ENCODE peak calls at places on chromosomes 6 and 20, in nine cellular contexts. M is omental fat pad, W is body of pancreas, F is type B pancreatic cell, D is progenitor cell of endocrine pancreas, R is endothelial cell, N is astrocyte of the spinal cord, Q is right atrium auricular region, G is GM23338. U is an unnamed sample.

GRCh38 chr6:153062516-153062915 is 60.0 kb upstream of the MTRF1L start:
- DNase-seq in R (no peak), M (no peak), G (no peak), F (no peak), N (no peak), W (no peak), D (no peak), Q (no peak), U (no peak)

GRCh38 chr6:43869091-43869710 is 99.2 kb downstream of the VEGFA start:
- DNase-seq in W (no peak), Q (no peak), D (no peak), F (no peak), M (no peak), R (no peak), G (no peak), N (no peak), U (no peak)

GRCh38 chr6:2792330-2792729 is 27.1 kb downstream of the WRNIP1 start:
- DNase-seq in G (no peak), Q (no peak), R (no peak), F (no peak), N (peak; percentile 14), D (no peak), W (no peak), M (no peak), U (no peak)

GRCh38 chr20:4406627-4407026 is 315.1 kb upstream of the PRND start:
- DNase-seq in D (no peak), Q (no peak), N (peak; percentile 50), R (no peak), M (no peak), W (no peak), G (no peak), F (no peak), U (no peak)

GRCh38 chr20:2822073-2822472 is 5.9 kb downstream of the TMEM239 start:
- DNase-seq in Q (no peak), R (no peak), M (no peak), D (no peak), F (peak; percentile 37), G (no peak), W (no peak), N (peak; percentile 65), U (no peak)

GRCh38 chr20:49603209-49603627 is 35.3 kb upstream of the PTGIS start:
- DNase-seq in N (peak; percentile 36), D (no peak), R (peak; percentile 44), Q (no peak), G (peak; percentile 71), M (no peak), F (no peak), W (peak; percentile 37), U (no peak)

GRCh38 chr6:87551799-87552198 is 38.0 kb downstream of the RARS2 start:
- DNase-seq in D (no peak), N (no peak), Q (no peak), G (no peak), W (no peak), M (no peak), R (no peak), F (no peak), U (no peak)

GRCh38 chr20:47353697-47354387 is 2.7 kb downstream of the ZMYND8 start:
- DNase-seq in Q (no peak), M (no peak), R (no peak), N (peak; percentile 33), W (no peak), D (no peak), F (no peak), G (no peak), U (no peak)

GRCh38 chr20:48120120-48120519 is 334.8 kb upstream of the SULF2 start:
- DNase-seq in F (no peak), M (no peak), Q (no peak), N (no peak), D (no peak), G (no peak), W (no peak), R (no peak), U (no peak)

GRCh38 chr20:50120935-50121693 is 8.2 kb upstream of the UBE2V1 start:
- DNase-seq in G (peak; percentile 83), R (peak; percentile 53), D (no peak), W (peak; percentile 82), N (peak; percentile 52), M (no peak), Q (no peak), F (no peak), U (no peak)

GRCh38 chr6:33721529-33721928 is 10.0 kb upstream of the UQCC2 start:
- DNase-seq in R (no peak), G (no peak), F (no peak), D (no peak), N (no peak), Q (no peak), M (no peak), W (no peak), U (no peak)

GRCh38 chr6:75751443-75751842 is 2.4 kb downstream of the MYO6 start:
- DNase-seq in D (no peak), M (no peak), W (no peak), N (peak; percentile 37), Q (no peak), R (no peak), G (no peak), F (no peak), U (no peak)

GRCh38 chr20:62366370-62367135 is 559 bp downstream of the LAMA5 start:
- DNase-seq in Q (no peak), W (peak; percentile 66), D (peak; percentile 70), F (no peak), M (no peak), G (peak; percentile 91), R (no peak), N (no peak), U (no peak)

GRCh38 chr6:83252717-83253116 is 59.6 kb downstream of the RWDD2A start:
- DNase-seq in W (no peak), N (peak; percentile 68), F (no peak), Q (no peak), R (no peak), D (no peak), M (no peak), G (peak; percentile 24), U (no peak)

GRCh38 chr20:7608246-7608645 is 332.0 kb downstream of the HAO1 start:
- DNase-seq in Q (no peak), D (no peak), R (peak; percentile 17), G (peak; percentile 41), M (no peak), W (no peak), N (peak; percentile 7), F (no peak), U (no peak)

GRCh38 chr6:40550096-40550731 is 37.0 kb downstream of the LRFN2 start:
- DNase-seq in G (peak; percentile 72), M (no peak), D (no peak), F (no peak), Q (no peak), W (peak; percentile 52), N (peak; percentile 43), R (peak; percentile 55), U (no peak)

DNA sequence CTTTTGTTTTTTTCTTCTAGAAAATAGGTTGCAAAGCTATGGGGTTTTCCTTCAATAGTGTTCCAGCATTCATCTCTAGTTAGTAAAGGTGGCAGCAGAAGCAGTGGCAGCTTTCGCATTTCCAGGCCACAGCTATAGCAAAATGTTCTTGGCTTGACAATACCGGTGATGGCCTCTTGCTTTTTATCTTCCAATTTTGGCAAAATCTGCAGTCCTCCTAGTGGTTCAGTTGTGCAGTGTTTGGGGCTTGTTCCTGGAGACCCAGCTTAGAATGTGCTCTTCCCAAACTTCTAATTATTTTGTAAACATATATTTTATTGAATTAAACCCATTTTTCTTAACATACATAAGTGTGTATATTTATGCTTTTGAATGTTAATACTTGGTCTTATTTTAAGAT is 370.6 kb upstream of the MAN1A1 start:
- DNase-seq in D (no peak), F (no peak), M (no peak), W (no peak), N (no peak), R (no peak), Q (no peak), G (peak; percentile 42), U (no peak)
- TF ChIP-seq CTCF in D (peak; percentile 38), F (peak; percentile 60), M (no peak), W (no peak), N (peak; percentile 17), R (peak; percentile 56), Q (no peak), G (no peak), U (peak; percentile 0)

GRCh38 chr20:17648782-17649730 is 33.0 kb downstream of the RRBP1 start:
- DNase-seq in R (peak; percentile 18), N (peak; percentile 22), W (peak; percentile 79), M (no peak), F (no peak), G (peak; percentile 47), D (no peak), Q (no peak), U (no peak)
- TF ChIP-seq CTCF in R (no peak), N (peak; percentile 53), W (peak; percentile 37), M (no peak), F (peak; percentile 64), G (peak; percentile 59), D (peak; percentile 56), Q (peak; percentile 1), U (peak; percentile 19)

GRCh38 chr6:46104209-46104608 is 25.6 kb upstream of the ENPP4 start:
- DNase-seq in W (no peak), M (no peak), R (no peak), F (no peak), D (no peak), Q (no peak), G (no peak), N (no peak), U (no peak)
- TF ChIP-seq CTCF in W (no peak), M (no peak), R (no peak), F (no peak), D (no peak), Q (no peak), G (no peak), N (no peak), U (no peak)

GRCh38 chr6:143053856-143054255 is 6.8 kb upstream of the AIG1 start:
- DNase-seq in W (no peak), G (no peak), D (no peak), Q (no peak), N (no peak), R (no peak), M (no peak), F (no peak), U (no peak)
- TF ChIP-seq CTCF in W (no peak), G (no peak), D (no peak), Q (no peak), N (no peak), R (no peak), M (no peak), F (no peak), U (no peak)